ENCODE peak calls at places on chromosomes 6 and 20, in ten cellular contexts. X is RWPE1; V is brain microvascular endothelial cell; A is CD8-positive, alpha-beta T cell; W is cardiac fibroblast; D is nephron progenitor cell; N is progenitor cell of endocrine pancreas; U is epithelial cell of esophagus; E is endodermal cell; Q is neural crest cell. H is an unnamed sample.

GRCh38 chr20:16966276-16966880 is 218.2 kb downstream of the OTOR start:
- DNase-seq in U (no peak), V (no peak), X (no peak), N (no peak), D (no peak), A (no peak), E (no peak), Q (no peak), W (no peak), H (no peak)

GRCh38 chr20:57522380-57522973 is 2.5 kb downstream of the CTCFL start:
- DNase-seq in E (no peak), U (no peak), W (no peak), N (no peak), X (no peak), D (no peak), Q (no peak), A (no peak), V (no peak), H (no peak)

GRCh38 chr6:31898200-31899011 is 908 bp upstream of the EHMT2 start:
- DNase-seq in A (peak), D (peak), W (peak), E (peak), N (no peak), U (peak), X (peak), V (no peak), Q (no peak), H (no peak)

GRCh38 chr20:383889-384288 is 3.3 kb downstream of the TRIB3 start:
- DNase-seq in N (no peak), A (no peak), Q (no peak), V (no peak), U (no peak), D (no peak), E (no peak), X (no peak), W (no peak), H (no peak)

GRCh38 chr6:85419046-85419759 is 30.7 kb upstream of the NT5E start:
- DNase-seq in A (no peak), D (no peak), V (no peak), Q (no peak), E (no peak), N (no peak), W (no peak), X (no peak), U (peak), H (no peak)

GRCh38 chr6:26125015-26125690 is 37.9 kb downstream of the HFE start:
- DNase-seq in W (peak), E (peak), Q (no peak), U (peak), V (peak), X (no peak), A (peak), D (no peak), N (no peak), H (no peak)

GRCh38 chr6:26198626-26199056 is 111.4 kb downstream of the HFE start:
- DNase-seq in W (no peak), D (no peak), U (no peak), V (no peak), N (no peak), E (no peak), Q (peak), A (no peak), X (no peak), H (no peak)

GRCh38 chr6:63598251-63599036 is 26.2 kb downstream of the LOC128125822 start:
- DNase-seq in U (peak), N (peak), D (peak), X (peak), A (peak), V (peak), Q (peak), E (peak), W (peak), H (no peak)

GRCh38 chr20:56630086-56630493 is 984 bp downstream of the TFAP2C start:
- DNase-seq in A (no peak), Q (peak), N (peak), E (peak), U (peak), D (peak), X (peak), V (peak), W (no peak), H (peak)

GRCh38 chr6:6556738-6557503 is 31.6 kb upstream of the LY86 start:
- DNase-seq in X (peak), U (peak), A (peak), Q (peak), N (peak), V (peak), E (peak), W (peak), D (peak), H (no peak)

GRCh38 chr6:55776131-55776530 is 99.3 kb downstream of the BMP5 start:
- DNase-seq in D (no peak), Q (no peak), A (no peak), E (no peak), U (no peak), W (no peak), N (no peak), V (no peak), X (no peak), H (no peak)

GRCh38 chr6:24864345-24864744 is 65.6 kb upstream of the ARMH2 start:
- DNase-seq in N (no peak), U (no peak), A (no peak), D (no peak), E (no peak), V (peak), W (peak), X (no peak), Q (no peak), H (no peak)

GRCh38 chr6:56235245-56235644 is 12.1 kb downstream of the COL21A1 start:
- DNase-seq in U (peak), D (no peak), E (no peak), V (no peak), X (no peak), Q (no peak), W (peak), N (no peak), A (no peak), H (no peak)

GRCh38 chr20:50587291-50587961 is 77.2 kb downstream of the PTPN1 start:
- DNase-seq in D (no peak), A (no peak), W (no peak), U (peak), N (no peak), E (no peak), X (peak), V (no peak), Q (no peak), H (no peak)

GRCh38 chr20:16350465-16350864 is 222.8 kb downstream of the KIF16B start:
- DNase-seq in U (peak), E (no peak), N (no peak), Q (no peak), X (peak), V (peak), W (peak), D (no peak), A (no peak), H (no peak)

GRCh38 chr6:5215181-5215580 is 45.6 kb downstream of the LYRM4 start:
- DNase-seq in Q (no peak), U (no peak), A (no peak), D (no peak), X (no peak), N (no peak), E (no peak), V (no peak), W (peak), H (no peak)

GRCh38 chr6:168407842-168408241 is 33.1 kb upstream of the SMOC2 start:
- DNase-seq in A (no peak), Q (no peak), N (no peak), V (no peak), X (no peak), W (no peak), D (no peak), U (no peak), E (peak), H (no peak)

GRCh38 chr20:62011938-62012534 is 53.6 kb downstream of the TAF4 start:
- DNase-seq in N (no peak), Q (no peak), U (no peak), D (no peak), E (no peak), V (no peak), W (no peak), A (no peak), X (no peak), H (no peak)

GRCh38 chr6:64280569-64280968 is 645.0 kb downstream of the PHF3 start:
- DNase-seq in W (peak), N (peak), A (no peak), X (peak), Q (peak), E (peak), V (no peak), D (peak), U (peak), H (no peak)

GRCh38 chr6:11920566-11920965 is 91.5 kb upstream of the HIVEP1 start:
- DNase-seq in N (no peak), A (no peak), V (no peak), D (no peak), U (no peak), E (no peak), X (no peak), Q (no peak), W (no peak), H (no peak)

GRCh38 chr6:165987483-165988305 is 180.0 kb downstream of the TBXT start:
- DNase-seq in X (peak), D (peak), V (peak), W (peak), Q (peak), A (no peak), N (peak), U (peak), E (peak), H (no peak)

GRCh38 chr20:41138217-41138526 is 829 bp downstream of the PLCG1 start:
- DNase-seq in D (no peak), Q (no peak), E (no peak), A (no peak), W (peak), N (no peak), V (peak), X (peak), U (no peak), H (no peak)

GRCh38 chr6:82953871-82954270 is 111.8 kb downstream of the UBE3D start:
- DNase-seq in X (no peak), N (no peak), W (no peak), V (peak), D (no peak), Q (no peak), E (no peak), A (no peak), U (no peak), H (no peak)

GRCh38 chr6:43636312-43636667 is 650 bp downstream of the MAD2L1BP start:
- DNase-seq in U (peak), E (no peak), W (no peak), Q (no peak), V (peak), D (no peak), N (no peak), A (peak), X (no peak), H (no peak)

GRCh38 chr20:49914310-49915117 is 815 bp downstream of the SPATA2 start:
- DNase-seq in W (no peak), N (no peak), E (peak), Q (no peak), D (no peak), X (no peak), U (peak), V (no peak), A (no peak), H (no peak)

GRCh38 chr6:89637960-89638319 is 607 bp downstream of the LYRM2 start:
- DNase-seq in V (peak), N (no peak), D (no peak), Q (no peak), E (no peak), A (no peak), U (no peak), X (no peak), W (no peak), H (no peak)

GRCh38 chr6:30820196-30820595 is 64.1 kb upstream of the DDR1 start:
- DNase-seq in X (peak), U (peak), N (no peak), V (peak), A (no peak), Q (no peak), E (no peak), W (peak), D (no peak), H (no peak)

GRCh38 chr6:28922004-28922840 is 1.6 kb downstream of the TRIM27 start:
- DNase-seq in W (peak), X (peak), U (peak), N (no peak), E (no peak), Q (no peak), D (no peak), V (peak), A (peak), H (no peak)

GRCh38 chr6:28683945-28684538 is 158.4 kb downstream of the GPX5 start:
- DNase-seq in X (peak), U (peak), N (no peak), A (no peak), E (peak), W (peak), D (peak), Q (peak), V (no peak), H (no peak)

GRCh38 chr6:158642805-158643489 is 1.6 kb downstream of the DYNLT1 start:
- DNase-seq in U (peak), Q (no peak), V (no peak), N (no peak), X (no peak), D (no peak), A (no peak), W (peak), E (peak), H (peak)

GRCh38 chr6:90296346-90297123 is at the start of gene BACH2:
- DNase-seq in A (peak), W (peak), V (peak), U (peak), E (peak), X (peak), Q (peak), D (peak), N (peak), H (peak)

GRCh38 chr6:142965164-142965563 is 20.2 kb upstream of the HIVEP2 start:
- DNase-seq in U (no peak), D (no peak), X (no peak), E (no peak), A (no peak), Q (no peak), W (no peak), N (no peak), V (no peak), H (no peak)

GRCh38 chr6:11828185-11828897 is 49.7 kb upstream of the ADTRP start:
- DNase-seq in V (no peak), W (no peak), N (no peak), U (no peak), D (no peak), E (no peak), A (no peak), Q (no peak), X (no peak), H (no peak)

GRCh38 chr6:154555075-154555677 is 44.7 kb upstream of the CNKSR3 start:
- DNase-seq in D (no peak), A (no peak), Q (no peak), X (peak), U (peak), N (no peak), V (no peak), E (no peak), W (no peak), H (no peak)

GRCh38 chr20:25057234-25058050 is 497 bp downstream of the ACSS1 start:
- DNase-seq in N (peak), U (peak), Q (peak), X (peak), W (peak), V (no peak), E (peak), A (peak), D (peak), H (no peak)

DNA sequence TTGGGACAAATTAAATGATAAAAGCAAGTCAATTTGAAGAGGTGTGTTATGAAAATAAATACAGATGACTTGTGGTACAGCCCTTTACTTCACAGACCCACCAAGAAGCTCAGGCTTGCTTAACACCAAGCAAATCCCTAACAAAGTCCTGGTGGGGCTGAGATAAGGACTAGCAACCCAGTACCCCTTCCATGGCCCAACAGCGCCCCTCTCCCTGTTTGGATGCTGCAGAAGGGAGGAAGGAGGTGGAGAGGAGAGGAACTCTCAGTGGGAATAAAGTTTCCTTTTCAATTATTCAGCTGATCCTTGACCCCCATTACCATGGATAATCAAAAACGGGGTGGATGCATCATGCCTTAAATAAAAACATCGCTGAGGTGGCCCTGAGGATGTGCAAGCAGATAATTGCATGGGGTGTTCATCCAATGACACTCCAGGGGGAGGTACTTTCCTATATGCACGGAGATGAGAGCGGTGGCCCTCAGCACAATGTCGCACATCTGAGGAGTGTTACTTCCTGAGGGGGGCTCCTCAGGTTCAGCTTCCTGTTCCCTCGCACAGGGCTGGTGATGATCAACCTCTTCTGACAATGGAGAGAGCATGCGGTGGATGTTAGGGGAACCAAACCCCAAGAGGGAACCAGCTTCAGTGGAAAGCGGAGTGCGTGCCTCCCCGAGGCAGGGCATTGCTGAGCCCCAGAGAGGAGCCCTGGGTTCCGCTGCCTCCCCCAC is 4.4 kb upstream of the ZNF831 start:
- DNase-seq in Q (no peak), A (peak), D (no peak), X (no peak), V (no peak), N (no peak), U (no peak), W (no peak), E (peak), H (no peak)
- TF ChIP-seq CTCF in Q (no peak), A (peak), D (no peak), X (no peak), V (no peak), N (no peak), U (no peak), W (no peak), E (peak), H (no peak)

GRCh38 chr6:109441069-109441816 is 719 bp downstream of the SMPD2 start:
- DNase-seq in W (peak), Q (peak), V (no peak), N (peak), E (peak), X (peak), D (peak), U (peak), A (peak), H (no peak)
- TF ChIP-seq CTCF in W (peak), Q (peak), V (peak), N (peak), E (peak), X (peak), D (no peak), U (peak), A (no peak), H (peak)

GRCh38 chr6:112163295-112164257 is 76.2 kb downstream of the FAM229B start:
- DNase-seq in Q (peak), A (peak), N (peak), E (peak), X (peak), D (peak), V (peak), W (peak), U (peak), H (peak)
- TF ChIP-seq CTCF in Q (peak), A (peak), N (peak), E (peak), X (peak), D (peak), V (peak), W (peak), U (peak), H (peak)

GRCh38 chr20:45322952-45323383 is 14.9 kb upstream of the MATN4 start:
- DNase-seq in Q (no peak), A (no peak), W (peak), X (no peak), D (no peak), E (no peak), U (peak), V (no peak), N (no peak), H (no peak)
- TF ChIP-seq CTCF in Q (no peak), A (no peak), W (no peak), X (peak), D (no peak), E (peak), U (peak), V (peak), N (no peak), H (no peak)

DNA sequence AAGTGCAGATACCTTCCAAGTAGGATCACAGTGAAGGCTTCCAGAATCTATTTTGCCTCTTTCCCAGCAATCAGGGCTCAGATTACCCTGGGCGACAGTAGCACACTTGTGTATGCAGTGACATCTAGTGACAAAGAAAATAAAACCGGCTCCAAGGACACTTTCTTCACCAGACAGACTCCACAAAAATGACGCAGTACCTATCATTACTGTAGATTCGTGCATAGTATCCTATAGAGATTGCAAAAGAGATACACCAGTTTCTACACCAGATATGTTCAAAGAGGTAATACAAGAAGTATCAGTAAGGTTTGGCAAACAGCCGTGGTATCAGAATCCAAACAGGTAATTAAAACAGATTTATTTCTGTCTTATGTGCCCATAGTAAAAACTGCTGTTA is 600.3 kb upstream of the JAG1 start:
- DNase-seq in X (peak), N (no peak), E (peak), U (peak), Q (no peak), W (peak), D (peak), V (peak), A (no peak), H (no peak)
- TF ChIP-seq CTCF in X (peak), N (peak), E (peak), U (peak), Q (peak), W (peak), D (peak), V (peak), A (no peak), H (peak)

GRCh38 chr6:20559924-20560551 is 25.8 kb downstream of the CDKAL1 start:
- DNase-seq in X (no peak), U (no peak), N (no peak), D (no peak), Q (no peak), V (no peak), W (peak), E (no peak), A (no peak), H (no peak)
- TF ChIP-seq CTCF in X (peak), U (no peak), N (peak), D (no peak), Q (no peak), V (no peak), W (no peak), E (no peak), A (no peak), H (peak)

DNA sequence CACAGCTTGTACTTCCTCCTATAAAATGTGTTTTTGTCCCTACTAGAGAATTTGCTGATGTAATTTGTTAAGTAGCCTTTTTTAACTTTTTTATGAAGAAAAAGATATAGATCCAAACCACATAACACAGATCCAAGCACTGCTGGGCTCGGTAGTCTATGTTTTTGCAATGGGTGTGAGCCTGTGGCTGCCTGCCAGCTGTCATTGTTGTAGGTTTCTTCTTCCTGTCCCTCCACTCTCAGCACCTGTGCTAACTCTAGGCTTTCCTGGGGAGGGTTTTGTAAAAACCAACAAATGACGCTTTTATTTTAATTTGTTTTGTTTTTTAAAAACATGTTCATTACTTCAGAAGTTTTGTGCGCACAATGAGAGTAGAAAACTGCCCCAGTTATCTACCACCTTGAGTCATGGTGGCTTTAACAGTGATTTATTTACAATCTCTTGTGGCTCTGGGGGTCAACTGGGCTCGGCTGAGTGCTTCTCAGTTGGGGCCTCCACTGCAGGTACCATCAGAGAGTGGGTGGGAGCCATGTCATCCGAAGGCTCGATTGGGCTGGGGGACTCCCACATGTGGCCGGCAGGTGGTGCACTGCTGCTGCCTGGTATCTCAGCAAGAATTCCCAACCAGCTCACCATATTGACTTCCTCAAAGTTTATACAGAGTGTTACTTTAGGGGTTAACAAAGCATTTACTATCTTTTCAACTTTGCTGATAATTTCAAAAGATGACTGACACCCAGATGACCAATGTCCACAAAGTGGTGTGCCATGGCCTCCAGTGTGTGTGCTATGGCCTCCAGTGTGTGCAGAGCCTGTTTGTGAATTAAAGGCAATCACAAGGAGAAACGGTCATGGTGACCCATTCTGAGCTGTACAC is 3.0 kb upstream of the CCR6 start:
- DNase-seq in D (no peak), Q (no peak), V (no peak), W (no peak), N (no peak), X (no peak), U (no peak), A (peak), E (no peak), H (no peak)
- TF ChIP-seq CTCF in D (no peak), Q (no peak), V (no peak), W (no peak), N (no peak), X (no peak), U (no peak), A (no peak), E (no peak), H (no peak)